ENCODE peak calls at places on chromosomes 1 and 21, in five cellular contexts. W, H, T, Y and V are unnamed samples.

GRCh38 chr21:37654596-37654995 is 261.7 kb downstream of the KCNJ6 start:
- DNase-seq in H (no peak), Y (no peak), W (no peak), T (no peak), V (no peak)

GRCh38 chr1:22139066-22139594 is 3.8 kb downstream of the WNT4 start:
- DNase-seq in H (no peak), T (no peak), W (no peak), Y (no peak), V (no peak)

GRCh38 chr1:1058921-1059493 is 15.1 kb downstream of the RNF223 start:
- DNase-seq in T (no peak), H (no peak), Y (no peak), W (no peak), V (peak)

GRCh38 chr1:87115317-87115885 is 201.0 kb downstream of the HS2ST1 start:
- DNase-seq in T (no peak), Y (no peak), W (peak), H (no peak), V (no peak)

GRCh38 chr1:28887835-28888682 is 26.3 kb upstream of the EPB41 start:
- DNase-seq in W (no peak), H (no peak), T (no peak), Y (no peak), V (no peak)

GRCh38 chr21:28016571-28016970 is 976.1 kb downstream of the LTN1 start:
- DNase-seq in T (no peak), Y (no peak), W (no peak), H (no peak), V (no peak)

GRCh38 chr21:22927469-22927868 is 1929.3 kb downstream of the NCAM2 start:
- DNase-seq in W (no peak), Y (no peak), T (no peak), H (no peak), V (no peak)

GRCh38 chr1:52054496-52055065 is 410 bp downstream of the TXNDC12 start:
- DNase-seq in Y (no peak), W (no peak), H (no peak), T (no peak), V (no peak)

GRCh38 chr1:248847956-248848561 is 10.0 kb downstream of the ZNF672 start:
- DNase-seq in H (no peak), T (no peak), W (no peak), Y (no peak), V (no peak)

GRCh38 chr1:233064988-233065387 is 114.6 kb downstream of the NTPCR start:
- DNase-seq in H (no peak), Y (no peak), T (no peak), W (no peak), V (no peak)

GRCh38 chr1:230441183-230441582 is 15.1 kb upstream of the PGBD5 start:
- DNase-seq in W (no peak), H (no peak), Y (no peak), T (no peak), V (no peak)

GRCh38 chr1:60874703-60875102 is 207.7 kb upstream of the NFIA start:
- DNase-seq in Y (no peak), T (no peak), H (no peak), W (peak), V (no peak)

GRCh38 chr1:204254031-204254661 is 40.4 kb upstream of the GOLT1A start:
- DNase-seq in W (peak), H (no peak), Y (no peak), T (no peak), V (no peak)

GRCh38 chr1:61095127-61095812 is 12.9 kb downstream of the NFIA start:
- DNase-seq in Y (no peak), T (no peak), W (no peak), H (no peak), V (no peak)